ENCODE peak calls at places on chromosomes 2 and 18, in four cellular contexts. D is IMR-90, M is cardiac muscle cell, E is tibial artery. T is an unnamed sample. For H3K4me1, the result is how much of the 10 kb centered on the place peaks cover.

GRCh38 chr2:184304006-184304405 is 294.3 kb upstream of the ZNF804A start:
- DNase-seq in E (no peak), D (peak), M (no peak), T (no peak)

GRCh38 chr2:12714391-12715221 is 2.1 kb upstream of the TRIB2 start:
- DNase-seq in D (peak), M (no peak), E (no peak), T (no peak)

GRCh38 chr2:215727507-215728503 is 285.5 kb downstream of the MREG start:
- DNase-seq in E (no peak), D (peak), M (no peak), T (no peak)

GRCh38 chr18:25805323-25805722 is 285.1 kb downstream of the SS18 start:
- DNase-seq in D (peak), E (peak), M (no peak), T (no peak)

GRCh38 chr2:188529710-188530109 is 238.0 kb downstream of the GULP1 start:
- DNase-seq in D (peak), M (no peak), E (no peak), T (no peak)

GRCh38 chr2:177669201-177669600 is 276.6 kb downstream of the AGPS start:
- DNase-seq in E (no peak), D (no peak), M (no peak), T (no peak)

GRCh38 chr2:47205576-47206141 is 50.6 kb upstream of the STPG4 start:
- DNase-seq in M (peak), E (no peak), D (peak), T (no peak)

GRCh38 chr18:34659579-34660517 is 50.2 kb upstream of the DTNA start:
- DNase-seq in M (peak), E (peak), D (peak), T (peak)

GRCh38 chr18:76494541-76495403 is at the start of gene ZNF516:
- DNase-seq in E (no peak), M (peak), D (peak), T (no peak)

GRCh38 chr2:27194538-27195354 is 17.1 kb upstream of the ATRAID start:
- DNase-seq in D (no peak), E (no peak), M (no peak), T (no peak)

GRCh38 chr2:32626591-32627221 is 1.1 kb upstream of the TTC27 start:
- DNase-seq in E (no peak), M (no peak), D (no peak), T (no peak)

GRCh38 chr2:111219285-111219684 is 98.6 kb downstream of the BCL2L11 start:
- DNase-seq in D (peak), E (no peak), M (peak), T (no peak)

GRCh38 chr2:216539791-216540241 is 41.2 kb downstream of the RPL37A start:
- DNase-seq in D (peak), E (no peak), M (no peak), T (no peak)

GRCh38 chr2:241774419-241775222 is 2.0 kb upstream of the GAL3ST2 start:
- DNase-seq in E (no peak), D (peak), M (no peak), T (no peak)

GRCh38 chr2:128424806-128425205 is 106.1 kb upstream of the HS6ST1 start:
- DNase-seq in E (no peak), M (no peak), D (no peak), T (no peak)

GRCh38 chr18:49178736-49179135 is 228.0 kb upstream of the SMAD7 start:
- DNase-seq in D (peak), M (peak), E (no peak), T (no peak)

GRCh38 chr2:32865399-32866068 is 81.2 kb upstream of the LTBP1 start:
- DNase-seq in E (no peak), M (no peak), D (peak), T (no peak)

GRCh38 chr2:204840504-204840903 is 295.2 kb downstream of the PARD3B start:
- DNase-seq in E (no peak), M (no peak), D (no peak), T (no peak)

GRCh38 chr2:7709907-7710306 is 792.7 kb downstream of the RNF144A start:
- DNase-seq in D (peak), E (no peak), M (no peak), T (no peak)

GRCh38 chr2:226609361-226609760 is 190.3 kb downstream of the IRS1 start:
- DNase-seq in M (no peak), D (peak), E (no peak), T (no peak)

GRCh38 chr2:21728133-21728532 is 604.4 kb downstream of the TDRD15 start:
- DNase-seq in E (no peak), M (no peak), D (no peak), T (no peak)

GRCh38 chr2:172440795-172441194 is 13.4 kb downstream of the ITGA6 start:
- DNase-seq in E (no peak), M (no peak), D (no peak), T (no peak)

GRCh38 chr2:47070920-47071824 is 83.9 kb downstream of the STPG4 start:
- DNase-seq in M (no peak), D (peak), E (peak), T (peak)

GRCh38 chr2:122074201-122074600 is 318.8 kb downstream of the TSN start:
- DNase-seq in D (no peak), M (no peak), E (no peak), T (no peak)

GRCh38 chr18:27921904-27922541 is 254.9 kb downstream of the CDH2 start:
- DNase-seq in E (no peak), M (peak), D (peak), T (no peak)

GRCh38 chr2:189566046-189566445 is 14.5 kb downstream of the SLC40A1 start:
- DNase-seq in E (peak), M (no peak), D (no peak), T (no peak)

GRCh38 chr2:215664847-215665525 is 229.1 kb upstream of the FN1 start:
- DNase-seq in M (no peak), E (peak), D (peak), T (no peak)

GRCh38 chr2:190215620-190216019 is 104.0 kb downstream of the HIBCH start:
- DNase-seq in E (no peak), M (no peak), D (no peak), T (no peak)

GRCh38 chr2:219631925-219632757 is 4.7 kb downstream of the SLC4A3 start:
- DNase-seq in D (no peak), E (peak), M (no peak), T (no peak)

GRCh38 chr2:130837811-130838565 is 1.3 kb downstream of the ARHGEF4 start:
- DNase-seq in D (no peak), E (no peak), M (no peak), T (no peak)
- H3K4me1 ChIP-seq in D (under half), E (under half), M (under half), T (under half)

DNA sequence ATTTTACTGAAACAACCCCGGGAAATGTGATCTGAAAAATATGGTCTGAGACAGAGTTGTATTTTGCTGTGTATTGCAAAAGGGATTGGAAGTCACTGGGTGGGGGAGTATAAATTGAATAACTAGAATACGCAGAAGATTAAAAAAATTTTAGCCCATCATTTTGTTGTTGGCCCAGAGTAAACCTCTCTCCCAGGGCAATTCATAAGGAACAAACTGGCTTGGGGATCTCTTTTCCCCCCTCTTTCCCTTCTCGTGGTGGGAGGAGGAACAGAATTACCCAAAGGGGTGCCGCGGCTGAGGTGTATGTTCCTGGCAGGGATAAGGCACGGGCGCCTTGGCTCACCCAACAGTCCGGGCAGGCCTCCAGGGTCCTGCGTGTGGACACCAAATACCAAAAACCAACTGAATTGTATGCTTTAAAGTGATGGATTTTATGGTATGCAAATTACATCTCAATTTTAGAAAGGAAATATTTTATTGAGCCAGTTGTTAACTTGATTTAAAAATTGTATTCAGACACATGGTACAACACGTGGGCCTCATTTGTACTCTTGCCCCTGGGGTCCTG is 121.2 kb upstream of the SPRED2 start:
- DNase-seq in M (no peak), D (no peak), E (no peak), T (no peak)
- TF ChIP-seq CTCF in M (no peak), D (no peak), E (no peak), T (no peak)

GRCh38 chr2:118095610-118096009 is 7.3 kb downstream of the INSIG2 start:
- DNase-seq in E (no peak), M (no peak), D (no peak), T (no peak)

GRCh38 chr2:118097657-118098056 is 9.4 kb downstream of the INSIG2 start:
- DNase-seq in E (no peak), D (peak), M (no peak), T (no peak)

GRCh38 chr2:118091140-118091478 is 2.8 kb downstream of the INSIG2 start:
- DNase-seq in D (no peak), M (no peak), E (no peak), T (no peak)

GRCh38 chr2:118098307-118098706 is 10.0 kb downstream of the INSIG2 start:
- DNase-seq in D (no peak), M (no peak), E (no peak), T (no peak)

DNA sequence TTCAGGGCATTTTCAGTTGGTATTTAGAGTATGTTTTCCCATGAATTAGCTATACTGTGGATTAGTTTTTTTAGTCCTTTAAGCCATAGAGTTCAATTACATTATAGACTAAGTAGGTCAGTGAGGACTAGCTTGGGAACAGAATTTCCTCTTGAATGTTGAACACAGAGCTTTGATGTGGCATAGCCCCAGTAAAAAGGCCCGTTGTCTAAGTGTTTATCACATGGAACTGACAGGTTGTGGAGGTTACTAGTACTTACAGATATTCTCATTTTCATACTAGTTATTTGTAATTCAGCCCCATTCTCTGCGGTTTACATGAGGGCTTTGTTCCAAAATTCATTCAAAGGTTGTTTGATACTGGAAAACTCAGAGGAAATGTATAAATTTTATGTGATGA is 6.2 kb downstream of the INSIG2 start:
- DNase-seq in M (no peak), D (no peak), E (no peak), T (no peak)
- H3K4me1 ChIP-seq in M (under half), D (under half), E (under half), T (under half)

GRCh38 chr18:23099621-23100020 is 35.7 kb upstream of the CABLES1 start:
- DNase-seq in M (no peak), D (no peak), E (no peak), T (no peak)
- TF ChIP-seq CTCF in M (no peak), D (no peak), E (no peak), T (no peak)

GRCh38 chr2:138081225-138082073 is 117.2 kb downstream of the HNMT start:
- DNase-seq in E (no peak), M (no peak), D (no peak), T (no peak)

GRCh38 chr2:138079976-138080375 is 115.7 kb downstream of the HNMT start:
- DNase-seq in E (no peak), D (no peak), M (no peak), T (no peak)

GRCh38 chr2:138078153-138078552 is 113.9 kb downstream of the HNMT start:
- DNase-seq in E (no peak), D (no peak), M (no peak), T (no peak)
- H3K4me1 ChIP-seq in E (under half), D (under half), M (under half), T (under half)

GRCh38 chr2:48993576-48993975 is 160.7 kb downstream of the FSHR start:
- DNase-seq in M (no peak), D (no peak), E (no peak), T (no peak)
- TF ChIP-seq CTCF in M (no peak), D (no peak), E (no peak), T (no peak)

GRCh38 chr2:71419976-71420375 is 33.4 kb upstream of the DYSF start:
- DNase-seq in M (no peak), E (no peak), D (no peak), T (no peak)
- H3K4me1 ChIP-seq in M (under half), E (under half), D (under half), T (under half)

GRCh38 chr2:149611100-149611820 is 23.7 kb upstream of the MMADHC start:
- DNase-seq in M (peak), D (no peak), E (no peak), T (no peak)
- TF ChIP-seq CTCF in M (peak), D (no peak), E (no peak), T (no peak)

DNA sequence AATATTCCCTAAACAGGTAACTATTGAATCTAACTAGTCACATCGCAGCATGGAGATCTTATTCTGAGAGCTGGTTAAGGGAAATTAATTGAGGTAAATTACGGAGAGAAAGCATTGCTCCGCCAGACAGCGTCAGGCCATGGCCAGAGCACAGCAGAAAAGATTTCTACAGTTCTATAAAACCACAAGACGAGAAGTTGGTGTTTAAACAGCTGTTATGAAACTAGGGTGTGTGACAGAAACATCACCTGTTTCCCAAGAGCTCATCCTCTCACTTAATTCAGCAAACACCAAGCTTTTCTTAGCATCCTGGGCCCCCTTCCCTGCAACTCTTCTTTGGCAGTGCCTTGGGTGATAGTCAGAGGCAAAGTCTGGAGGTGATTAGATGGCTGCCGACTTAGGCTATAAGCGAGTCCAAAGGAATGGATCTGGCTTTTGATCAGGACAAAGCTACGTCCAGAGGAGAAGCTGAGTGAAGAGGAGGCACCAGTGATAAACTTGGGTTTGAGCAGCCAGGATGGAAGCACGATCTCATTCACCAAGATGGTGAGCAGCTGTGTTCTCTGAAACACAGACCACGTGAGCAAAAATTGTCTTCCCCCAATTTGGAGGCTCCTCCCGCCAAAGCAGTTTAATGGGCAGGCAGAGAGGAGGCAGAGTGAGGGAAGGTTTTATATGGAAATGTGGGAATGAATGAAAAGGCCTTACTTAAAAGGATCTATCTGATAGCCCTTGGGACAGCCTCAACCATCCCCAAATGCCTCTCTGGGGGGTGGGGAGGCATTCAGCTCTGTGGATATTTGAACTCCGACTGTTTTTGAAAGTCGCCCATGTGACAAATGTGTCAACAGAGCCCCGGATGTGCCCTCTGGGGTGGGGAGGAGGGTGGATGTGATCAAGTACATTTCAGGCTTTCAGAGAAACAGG is 57.8 kb downstream of the PKDCC start:
- DNase-seq in M (no peak), E (peak), D (no peak), T (no peak)
- H3K4me1 ChIP-seq in M (under half), E (under half), D (under half), T (under half)

T was measured in tibial nerve.